ENCODE peak calls at places on chromosomes 12 and 14, in seven cellular contexts. I is ovary, X is A549, K is suprapubic skin, O is K562, N is GM12878, L is transverse colon. G is an unnamed sample.

GRCh38 chr12:78194448-78194847 is 363.8 kb downstream of the NAV3 start:
- DNase-seq in I (no peak), X (no peak), K (no peak), O (no peak), N (no peak), L (no peak), G (no peak)

GRCh38 chr12:64701283-64701682 is 57.9 kb downstream of the GNS start:
- DNase-seq in I (no peak), X (no peak), K (no peak), O (no peak), N (no peak), L (no peak), G (no peak)

GRCh38 chr12:79121486-79121885 is 256.9 kb downstream of the SYT1 start:
- DNase-seq in I (no peak), X (peak), K (no peak), O (no peak), N (no peak), L (no peak), G (no peak)

GRCh38 chr12:122880155-122880605 is 15.7 kb downstream of the VPS37B start:
- DNase-seq in I (no peak), X (no peak), K (no peak), O (no peak), N (no peak), L (no peak), G (no peak)

GRCh38 chr14:101167428-101167827 is 263.9 kb upstream of the RTL1 start:
- DNase-seq in I (no peak), X (no peak), K (no peak), O (no peak), N (no peak), L (no peak), G (no peak)

GRCh38 chr12:67772276-67773169 is 124.0 kb downstream of the DYRK2 start:
- DNase-seq in I (no peak), X (no peak), K (no peak), O (no peak), N (no peak), L (no peak), G (no peak)

GRCh38 chr12:106673151-106673550 is 90.3 kb downstream of the RFX4 start:
- DNase-seq in I (no peak), X (no peak), K (no peak), O (no peak), N (no peak), L (no peak), G (peak)

GRCh38 chr12:126424696-126425095 is 1359.5 kb downstream of the AACS start:
- DNase-seq in I (no peak), X (no peak), K (no peak), O (no peak), N (no peak), L (no peak), G (no peak)

GRCh38 chr12:39441189-39441962 is 1.5 kb downstream of the KIF21A start:
- DNase-seq in I (no peak), X (no peak), K (no peak), O (no peak), N (no peak), L (no peak), G (no peak)

GRCh38 chr14:102523200-102524025 is 13.8 kb upstream of the ANKRD9 start:
- DNase-seq in I (no peak), X (no peak), K (no peak), O (no peak), N (no peak), L (peak), G (no peak)

GRCh38 chr14:61479746-61480502 is 158.5 kb downstream of the PRKCH start:
- DNase-seq in I (no peak), X (no peak), K (no peak), O (no peak), N (no peak), L (no peak), G (no peak)

GRCh38 chr14:66284346-66284745 is 201.8 kb upstream of the CCDC196 start:
- DNase-seq in I (no peak), X (no peak), K (no peak), O (no peak), N (no peak), L (no peak), G (no peak)

GRCh38 chr12:79421236-79421740 is 269.5 kb downstream of the PAWR start:
- DNase-seq in I (no peak), X (no peak), K (no peak), O (no peak), N (no peak), L (no peak), G (no peak)

GRCh38 chr12:124609041-124609984 is 41.9 kb upstream of the NCOR2 start:
- DNase-seq in I (peak), X (peak), K (peak), O (peak), N (peak), L (peak), G (no peak)

GRCh38 chr12:114869091-114869834 is 185.3 kb upstream of the TBX3 start:
- DNase-seq in I (no peak), X (no peak), K (no peak), O (no peak), N (no peak), L (no peak), G (no peak)

GRCh38 chr14:27727371-27727770 is 1039.2 kb upstream of the FOXG1 start:
- DNase-seq in I (no peak), X (no peak), K (no peak), O (no peak), N (no peak), L (no peak), G (no peak)

GRCh38 chr12:42732908-42733411 is 143.4 kb upstream of the PRICKLE1 start:
- DNase-seq in I (no peak), X (no peak), K (no peak), O (no peak), N (no peak), L (no peak), G (no peak)

GRCh38 chr12:107396991-107397390 is 288.6 kb upstream of the PWP1 start:
- DNase-seq in I (no peak), X (peak), K (no peak), O (peak), N (no peak), L (no peak), G (no peak)

GRCh38 chr12:3071107-3071506 is 6.1 kb upstream of the TSPAN9 start:
- DNase-seq in I (no peak), X (no peak), K (no peak), O (no peak), N (no peak), L (no peak), G (no peak)

GRCh38 chr12:125149160-125150108 is 84.2 kb downstream of the AACS start:
- DNase-seq in I (no peak), X (no peak), K (no peak), O (peak), N (peak), L (peak), G (no peak)

GRCh38 chr12:19967486-19967885 is 400.9 kb upstream of the PDE3A start:
- DNase-seq in I (peak), X (peak), K (no peak), O (no peak), N (peak), L (no peak), G (no peak)

GRCh38 chr12:92927055-92927435 is 2.0 kb downstream of the EEA1 start:
- DNase-seq in I (no peak), X (no peak), K (peak), O (no peak), N (peak), L (no peak), G (no peak)

GRCh38 chr12:32548691-32549412 is 130.2 kb upstream of the DNM1L start:
- DNase-seq in I (peak), X (no peak), K (no peak), O (no peak), N (no peak), L (no peak), G (no peak)

GRCh38 chr14:99968156-99968920 is 96.9 kb upstream of the EVL start:
- DNase-seq in I (no peak), X (no peak), K (no peak), O (no peak), N (no peak), L (no peak), G (no peak)

GRCh38 chr14:90553298-90553920 is 156.6 kb downstream of the CALM1 start:
- DNase-seq in I (no peak), X (no peak), K (no peak), O (no peak), N (no peak), L (no peak), G (no peak)

GRCh38 chr14:31357279-31357678 is 63.1 kb downstream of the HEATR5A start:
- DNase-seq in I (no peak), X (no peak), K (no peak), O (no peak), N (no peak), L (no peak), G (no peak)

GRCh38 chr12:53232641-53233538 is 881 bp upstream of the RARG start:
- DNase-seq in I (peak), X (peak), K (peak), O (no peak), N (no peak), L (peak), G (no peak)

GRCh38 chr12:99154264-99154982 is 493.1 kb upstream of the GARIN6 start:
- DNase-seq in I (no peak), X (no peak), K (no peak), O (no peak), N (no peak), L (no peak), G (no peak)

GRCh38 chr12:121793501-121793835 is at the start of gene RHOF:
- DNase-seq in I (no peak), X (no peak), K (no peak), O (no peak), N (no peak), L (peak), G (no peak)

GRCh38 chr12:32666018-32666417 is 13.1 kb upstream of the DNM1L start:
- DNase-seq in I (no peak), X (no peak), K (no peak), O (no peak), N (no peak), L (no peak), G (no peak)

GRCh38 chr12:104730761-104731160 is 227.3 kb downstream of the SLC41A2 start:
- DNase-seq in I (no peak), X (no peak), K (no peak), O (no peak), N (no peak), L (no peak), G (no peak)

GRCh38 chr14:58718226-58718625 is 80.5 kb downstream of the DACT1 start:
- DNase-seq in I (no peak), X (no peak), K (no peak), O (no peak), N (no peak), L (no peak), G (no peak)

GRCh38 chr14:68249534-68250517 is 430.2 kb downstream of the RAD51B start:
- DNase-seq in I (no peak), X (no peak), K (no peak), O (no peak), N (no peak), L (no peak), G (no peak)

GRCh38 chr14:98816195-98816594 is 455.8 kb downstream of the BCL11B start:
- DNase-seq in I (no peak), X (no peak), K (no peak), O (no peak), N (no peak), L (no peak), G (no peak)

GRCh38 chr12:54146506-54147145 is 42.2 kb downstream of the SMUG1 start:
- DNase-seq in I (no peak), X (no peak), K (no peak), O (no peak), N (no peak), L (no peak), G (no peak)

GRCh38 chr12:95940514-95940913 is 1.9 kb downstream of the CCDC38 start:
- DNase-seq in I (no peak), X (no peak), K (no peak), O (no peak), N (no peak), L (no peak), G (no peak)
- TF ChIP-seq EP300 in I (no peak), X (no peak), K (no peak), O (no peak), N (no peak), L (no peak), G (no peak)

GRCh38 chr12:51023625-51024395 is 2.4 kb downstream of the SLC11A2 start:
- DNase-seq in I (no peak), X (no peak), K (no peak), O (peak), N (no peak), L (no peak), G (no peak)

GRCh38 chr12:51027342-51027835 is 1.2 kb upstream of the SLC11A2 start:
- DNase-seq in I (no peak), X (no peak), K (no peak), O (no peak), N (no peak), L (no peak), G (no peak)

GRCh38 chr12:51028126-51028810 is 2.1 kb upstream of the SLC11A2 start:
- DNase-seq in I (no peak), X (peak), K (no peak), O (peak), N (no peak), L (peak), G (no peak)

GRCh38 chr12:51025182-51025747 is 919 bp downstream of the SLC11A2 start:
- DNase-seq in I (no peak), X (no peak), K (no peak), O (no peak), N (no peak), L (no peak), G (no peak)

GRCh38 chr12:51025748-51026654 is at the start of gene SLC11A2:
- DNase-seq in I (peak), X (peak), K (peak), O (peak), N (peak), L (peak), G (peak)
- TF ChIP-seq POLR2A in I (peak), X (peak), K (peak), O (peak), N (peak), L (peak), G (peak)

GRCh38 chr12:26629864-26630263 is 203.1 kb downstream of the ITPR2 start:
- DNase-seq in I (no peak), X (no peak), K (no peak), O (no peak), N (no peak), L (no peak), G (no peak)
- TF ChIP-seq CTCF in I (no peak), X (peak), K (no peak), O (no peak), N (no peak), L (peak), G (peak)

GRCh38 chr14:94037954-94038353 is 11.8 kb downstream of the OTUB2 start:
- DNase-seq in I (no peak), X (no peak), K (no peak), O (no peak), N (no peak), L (no peak), G (no peak)

GRCh38 chr14:94038921-94039629 is 12.9 kb downstream of the OTUB2 start:
- DNase-seq in I (no peak), X (no peak), K (no peak), O (no peak), N (no peak), L (no peak), G (no peak)

GRCh38 chr14:94040247-94040646 is 14.1 kb downstream of the OTUB2 start:
- DNase-seq in I (no peak), X (no peak), K (no peak), O (no peak), N (no peak), L (no peak), G (no peak)

GRCh38 chr14:94036328-94037167 is 10.4 kb downstream of the OTUB2 start:
- DNase-seq in I (peak), X (peak), K (no peak), O (peak), N (no peak), L (peak), G (no peak)

DNA sequence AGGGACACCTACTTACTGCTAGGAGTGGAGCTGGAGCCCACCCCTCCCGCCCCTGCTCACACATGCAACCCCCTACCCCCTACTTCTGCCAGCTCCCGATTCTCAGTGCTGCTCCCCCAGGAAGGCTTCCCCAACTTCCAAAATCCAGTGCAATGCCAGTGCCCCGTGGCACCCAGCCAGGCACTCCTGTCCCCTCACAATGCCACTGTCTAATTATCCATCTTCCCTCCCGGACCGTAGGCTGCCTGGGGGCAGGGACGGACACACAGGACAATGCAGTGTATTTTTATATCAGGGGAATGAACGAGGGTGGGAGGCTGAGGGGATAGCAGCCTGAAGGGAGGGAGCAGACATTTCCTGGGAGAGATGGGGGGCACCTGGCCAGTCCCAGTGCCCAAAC is 12.4 kb downstream of the OTUB2 start:
- DNase-seq in I (no peak), X (no peak), K (no peak), O (no peak), N (no peak), L (no peak), G (no peak)
- TF ChIP-seq EP300 in I (no peak), X (no peak), K (no peak), O (no peak), N (no peak), L (no peak), G (no peak)

GRCh38 chr12:209851-210250 is 4.1 kb downstream of the SLC6A12 start:
- DNase-seq in I (no peak), X (no peak), K (no peak), O (no peak), N (no peak), L (no peak), G (no peak)
- TF ChIP-seq POLR2A in I (no peak), X (no peak), K (no peak), O (no peak), N (no peak), L (no peak), G (no peak)

G was measured in esophagus muscularis mucosa.